ENCODE peak calls at places on chromosomes 1 and 21, in ten cellular contexts. U is sigmoid colon, Q is GM12864, S is SW480, K is T-helper 9 cell, Z is NCI-H1092, W is HEK293T, R is Peyer's patch, G is GM20000, D is HT1080. N is an unnamed sample.

GRCh38 chr1:228281631-228282328 is 73.9 kb downstream of the OBSCN start:
- DNase-seq in U (no peak), K (no peak), W (no peak), Q (no peak), R (no peak), Z (no peak), G (no peak), D (no peak), S (no peak), N (no peak)

GRCh38 chr21:35226302-35226701 is 177.2 kb upstream of the RUNX1 start:
- DNase-seq in Q (no peak), G (no peak), U (no peak), Z (no peak), R (no peak), W (no peak), D (peak), S (peak), K (no peak), N (peak)

GRCh38 chr1:53110370-53111072 is 31.9 kb downstream of the SLC1A7 start:
- DNase-seq in R (no peak), Z (no peak), U (no peak), D (peak), K (no peak), G (no peak), S (no peak), W (no peak), Q (no peak), N (no peak)

GRCh38 chr1:161274874-161275273 is 16.3 kb downstream of the PCP4L1 start:
- DNase-seq in K (no peak), U (no peak), G (no peak), Q (no peak), R (no peak), W (no peak), D (no peak), Z (no peak), S (no peak), N (no peak)

GRCh38 chr1:229855999-229856650 is 210.9 kb upstream of the GALNT2 start:
- DNase-seq in K (no peak), Z (no peak), U (no peak), W (no peak), S (no peak), D (no peak), Q (peak), R (peak), G (peak), N (no peak)

GRCh38 chr1:177424746-177425145 is 254.0 kb downstream of the BRINP2 start:
- DNase-seq in D (peak), R (no peak), U (no peak), S (no peak), K (no peak), W (no peak), G (no peak), Q (no peak), Z (no peak), N (no peak)

GRCh38 chr1:160163612-160164011 is 12.2 kb downstream of the ATP1A4 start:
- DNase-seq in R (no peak), W (no peak), Z (no peak), K (no peak), S (peak), G (no peak), Q (no peak), D (no peak), U (no peak), N (no peak)

GRCh38 chr1:46735708-46736324 is 16.9 kb upstream of the EFCAB14 start:
- DNase-seq in G (peak), Q (no peak), R (no peak), K (no peak), W (peak), Z (no peak), U (no peak), D (peak), S (peak), N (peak)

GRCh38 chr1:89739013-89739843 is 81.6 kb upstream of the LRRC8D start:
- DNase-seq in R (no peak), Q (no peak), K (no peak), U (no peak), W (no peak), D (peak), S (no peak), Z (no peak), G (peak), N (no peak)

GRCh38 chr1:223707270-223708000 is 4.9 kb upstream of the CAPN2 start:
- DNase-seq in R (no peak), Q (no peak), G (no peak), Z (peak), S (peak), K (no peak), D (peak), W (no peak), U (peak), N (peak)

GRCh38 chr1:114468047-114468446 is 43.0 kb downstream of the TRIM33 start:
- DNase-seq in U (no peak), S (no peak), Z (no peak), Q (no peak), R (no peak), G (peak), D (no peak), K (no peak), W (no peak), N (no peak)

GRCh38 chr1:29249170-29249691 is 12.9 kb downstream of the PTPRU start:
- DNase-seq in K (no peak), W (no peak), U (no peak), G (no peak), Q (no peak), S (no peak), R (no peak), Z (no peak), D (peak), N (no peak)

GRCh38 chr21:43880111-43880985 is 15.3 kb downstream of the AGPAT3 start:
- DNase-seq in Q (no peak), R (no peak), U (no peak), W (no peak), K (no peak), S (peak), G (no peak), D (peak), Z (no peak), N (peak)

GRCh38 chr1:113292660-113293626 is 97.4 kb upstream of the MAGI3 start:
- DNase-seq in Z (no peak), R (no peak), U (no peak), S (no peak), G (no peak), Q (no peak), K (no peak), W (no peak), D (no peak), N (no peak)